ENCODE peak calls at places on chromosome 22, in five cellular contexts. Z is K562, S is H1, G is SK-N-SH, F is HCT116. V is an unnamed sample. For H3K4me1, the result is how much of the 10 kb centered on the place peaks cover.

GRCh38 chr22:36765131-36765942 is 10.6 kb downstream of the IFT27 start:
- DNase-seq in G (no peak), S (no peak), Z (no peak), F (no peak), V (no peak)

GRCh38 chr22:43185860-43186261 is 1.1 kb downstream of the TTLL12 start:
- DNase-seq in F (peak), S (no peak), G (peak), Z (peak), V (no peak)

GRCh38 chr22:29820941-29821789 is 16.9 kb downstream of the ASCC2 start:
- DNase-seq in S (no peak), F (peak), G (peak), Z (peak), V (no peak)

GRCh38 chr22:22068657-22069056 is 86.1 kb upstream of the TOP3B start:
- DNase-seq in G (no peak), S (no peak), Z (no peak), F (no peak), V (no peak)

GRCh38 chr22:42803454-42803853 is 53.6 kb downstream of the ARFGAP3 start:
- DNase-seq in G (peak), Z (no peak), S (no peak), F (no peak), V (no peak)

GRCh38 chr22:20441631-20442484 is 4.2 kb upstream of the SCARF2 start:
- DNase-seq in Z (no peak), F (no peak), S (no peak), G (no peak), V (no peak)

GRCh38 chr22:22752556-22753477 is 108.4 kb downstream of the GGTLC2 start:
- DNase-seq in Z (no peak), S (no peak), G (no peak), F (no peak), V (no peak)

GRCh38 chr22:23499845-23500500 is 80.1 kb downstream of the IGLL1 start:
- DNase-seq in Z (no peak), F (no peak), G (no peak), S (no peak), V (no peak)

GRCh38 chr22:42279425-42280020 is 9.1 kb upstream of the TCF20 start:
- DNase-seq in S (no peak), F (no peak), Z (no peak), G (no peak), V (no peak)

GRCh38 chr22:22692707-22693530 is 48.5 kb downstream of the GGTLC2 start:
- DNase-seq in Z (peak), G (peak), F (no peak), S (no peak), V (peak)

GRCh38 chr22:21569459-21570161 is 2.1 kb downstream of the UBE2L3 start:
- DNase-seq in Z (peak), G (no peak), S (no peak), F (no peak), V (no peak)

GRCh38 chr22:50151571-50152537 is 18.7 kb upstream of the PANX2 start:
- DNase-seq in G (no peak), F (no peak), Z (no peak), S (no peak), V (no peak)

GRCh38 chr22:50148166-50148500 is 22.4 kb upstream of the PANX2 start:
- DNase-seq in Z (no peak), F (no peak), G (no peak), S (no peak), V (no peak)

GRCh38 chr22:50146440-50147228 is 23.9 kb upstream of the PANX2 start:
- DNase-seq in F (peak), Z (peak), S (no peak), G (peak), V (no peak)

GRCh38 chr22:50150161-50151129 is 20.1 kb upstream of the PANX2 start:
- DNase-seq in S (no peak), Z (peak), F (no peak), G (no peak), V (no peak)

DNA sequence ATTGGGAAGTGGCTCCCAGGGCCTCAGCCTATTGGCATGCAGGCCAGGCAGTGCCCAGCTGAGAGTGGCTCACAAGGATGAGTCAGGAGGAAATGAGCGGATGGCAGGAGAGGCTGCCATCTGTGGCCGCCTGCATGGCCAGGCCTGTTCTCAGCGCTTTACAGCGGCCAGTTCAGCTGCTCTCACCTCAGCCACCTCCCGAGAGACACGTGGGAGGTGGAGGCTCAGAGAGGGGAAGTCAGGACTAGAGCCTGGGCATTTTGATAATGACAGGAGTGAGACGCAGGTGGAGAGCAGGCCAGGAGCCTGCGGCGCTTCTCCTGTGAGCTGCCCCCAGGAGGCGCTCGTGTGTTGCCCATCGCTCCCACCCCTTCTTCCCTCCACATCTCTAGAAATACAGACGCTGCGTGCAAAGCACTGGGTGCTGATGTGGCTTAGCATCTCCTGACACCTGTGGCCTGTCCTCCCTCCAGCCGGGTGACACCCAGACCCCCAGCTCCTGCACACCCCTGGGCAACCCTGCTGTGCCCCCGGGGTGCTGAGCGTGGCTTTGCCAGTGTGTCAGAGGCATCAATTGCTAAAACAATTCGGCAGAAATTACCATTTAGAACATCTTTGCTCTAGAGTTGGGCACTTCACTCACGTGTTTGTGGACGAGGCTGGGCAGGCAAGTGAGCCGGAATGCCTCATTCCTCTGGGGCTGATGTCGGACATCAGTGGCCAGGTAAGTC is 21.4 kb upstream of the PANX2 start:
- DNase-seq in F (peak), Z (peak), G (peak), S (peak), V (peak)
- TF ChIP-seq YY1 in F (no peak), Z (no peak), G (no peak), S (no peak), V (no peak)

DNA sequence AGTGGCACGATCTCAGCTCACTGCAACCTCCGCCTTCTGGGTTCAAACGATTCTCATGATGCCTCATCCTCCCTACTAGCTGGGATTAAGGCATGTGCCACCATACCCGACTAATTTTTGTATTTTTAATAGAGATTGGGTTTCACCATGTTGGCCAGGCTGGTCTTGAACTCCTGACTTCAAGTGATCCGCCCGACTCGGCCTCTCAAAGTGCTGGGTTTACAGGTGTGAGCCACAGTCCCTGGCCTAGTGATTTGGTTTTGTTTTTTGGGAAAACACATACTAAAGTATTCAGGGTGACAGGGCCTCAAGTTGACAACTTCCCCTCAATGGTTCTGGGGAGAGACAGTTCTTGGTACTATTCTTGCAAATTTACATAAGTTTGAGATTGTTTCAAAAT is 22.1 kb downstream of the TNRC6B start:
- DNase-seq in F (no peak), Z (no peak), S (no peak), G (no peak), V (no peak)
- H3K4me1 ChIP-seq in F (under half), Z (under half), S (under half), G (under half), V (under half)

GRCh38 chr22:39680486-39680885 is 109.9 kb downstream of the CACNA1I start:
- DNase-seq in F (no peak), S (no peak), Z (no peak), G (no peak), V (no peak)

GRCh38 chr22:39678862-39679490 is 108.4 kb downstream of the CACNA1I start:
- DNase-seq in S (no peak), G (no peak), Z (no peak), F (no peak), V (no peak)

GRCh38 chr22:39681038-39681861 is 110.7 kb downstream of the CACNA1I start:
- DNase-seq in S (no peak), Z (no peak), G (no peak), F (no peak), V (no peak)

GRCh38 chr22:39677967-39678366 is 107.4 kb downstream of the CACNA1I start:
- DNase-seq in G (no peak), F (no peak), Z (no peak), S (no peak), V (no peak)

DNA sequence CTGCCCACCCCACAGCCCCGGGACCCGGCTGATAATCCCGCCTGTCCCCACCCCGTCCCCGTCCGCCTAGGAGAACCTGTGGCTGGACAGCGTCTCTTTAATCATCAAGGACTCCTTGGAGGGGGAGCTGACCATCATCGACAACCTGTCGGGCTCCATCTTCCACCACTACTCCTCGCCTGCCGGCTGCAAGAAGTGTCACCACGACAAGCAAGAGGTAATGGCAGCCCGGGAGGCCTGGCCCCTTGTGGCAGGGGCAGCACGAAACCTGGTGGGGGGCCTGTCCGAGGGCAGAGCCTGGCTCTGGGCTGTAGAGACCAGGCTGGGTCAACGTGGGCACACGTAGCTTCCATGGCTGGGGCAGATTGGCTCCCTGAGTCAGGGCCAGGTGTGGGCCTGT is 109.1 kb downstream of the CACNA1I start:
- DNase-seq in G (no peak), F (no peak), S (no peak), Z (no peak), V (no peak)
- H3K9ac ChIP-seq in G (no peak), F (no peak), S (no peak), Z (no peak), V (no peak)

GRCh38 chr22:46397951-46398350 is 62.4 kb downstream of the TRMU start:
- DNase-seq in F (no peak), S (no peak), Z (no peak), G (no peak), V (no peak)

GRCh38 chr22:46397514-46397913 is 62.0 kb downstream of the TRMU start:
- DNase-seq in G (no peak), S (no peak), F (no peak), Z (no peak), V (no peak)

GRCh38 chr22:46402505-46402904 is 67.0 kb downstream of the TRMU start:
- DNase-seq in Z (no peak), G (no peak), F (no peak), S (no peak), V (no peak)

GRCh38 chr22:46401370-46401769 is 65.9 kb downstream of the TRMU start:
- DNase-seq in G (no peak), Z (no peak), F (no peak), S (no peak), V (no peak)

GRCh38 chr22:46399625-46400024 is 64.1 kb downstream of the TRMU start:
- DNase-seq in S (no peak), F (no peak), G (no peak), Z (no peak), V (no peak)
- TF ChIP-seq YY1 in S (no peak), F (no peak), G (no peak), Z (no peak), V (no peak)

DNA sequence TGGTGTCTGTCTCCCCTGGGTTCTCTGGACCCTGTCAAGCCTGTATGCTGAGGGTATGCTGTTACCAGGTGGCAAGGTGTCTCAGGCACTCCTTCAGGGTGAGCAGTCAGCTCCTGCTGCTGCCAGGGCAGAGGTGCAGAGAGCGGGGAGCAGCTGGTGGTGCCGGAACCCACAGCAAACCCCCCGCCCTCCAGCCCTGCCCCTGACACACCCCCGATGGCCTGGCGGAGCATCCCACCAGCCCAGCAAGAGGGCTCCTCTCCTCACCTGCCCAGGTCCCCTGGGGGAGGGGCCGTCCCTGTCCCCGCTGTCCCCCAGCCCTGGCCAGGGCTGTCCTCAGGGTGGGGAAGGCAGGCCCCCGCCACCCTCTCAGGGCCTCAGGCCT is 12.0 kb upstream of the PIM3 start:
- DNase-seq in Z (no peak), F (no peak), S (no peak), G (no peak), V (no peak)
- H3K4me1 ChIP-seq in Z (half or more), F (under half), S (under half), G (under half), V (under half)

GRCh38 chr22:25119609-25120008 is 80.0 kb upstream of the CRYBB3 start:
- DNase-seq in Z (no peak), S (no peak), G (no peak), F (no peak), V (no peak)
- H3K9ac ChIP-seq in Z (no peak), S (no peak), G (no peak), F (peak), V (no peak)

V was measured in NT2/D1.